ENCODE peak calls at places on chromosomes 2 and 18, in seven cellular contexts. A, H, Y, N, V, I and T are unnamed samples.

GRCh38 chr2:229313591-229313990 is 42.5 kb upstream of the PID1 start:
- DNase-seq in A (no peak), H (no peak), Y (no peak), N (no peak), V (no peak), I (no peak), T (no peak)

GRCh38 chr18:36402765-36403396 is 105.4 kb downstream of the FHOD3 start:
- DNase-seq in A (no peak), H (no peak), Y (peak; percentile 19), N (no peak), V (no peak), I (no peak), T (no peak)

GRCh38 chr2:38723173-38723572 is 28.0 kb downstream of the SRSF7 start:
- DNase-seq in A (no peak), H (no peak), Y (no peak), N (no peak), V (no peak), I (no peak), T (no peak)

GRCh38 chr2:11411768-11412448 is 54.1 kb downstream of the E2F6 start:
- DNase-seq in A (peak; percentile 65), H (no peak), Y (peak; percentile 66), N (no peak), V (peak; percentile 85), I (no peak), T (peak; percentile 32)

GRCh38 chr2:232028631-232029030 is 67.1 kb downstream of the DIS3L2 start:
- DNase-seq in A (no peak), H (no peak), Y (no peak), N (no peak), V (no peak), I (no peak), T (no peak)

GRCh38 chr2:41837610-41838009 is 210.2 kb upstream of the PKDCC start:
- DNase-seq in A (no peak), H (no peak), Y (no peak), N (no peak), V (no peak), I (no peak), T (no peak)

GRCh38 chr2:185738679-185739472 is at the start of gene FSIP2:
- DNase-seq in A (peak; percentile 65), H (no peak), Y (peak; percentile 61), N (peak; percentile 89), V (no peak), I (no peak), T (peak; percentile 92)

GRCh38 chr2:240916571-240917008 is 10.5 kb downstream of the CROCC2 start:
- DNase-seq in A (no peak), H (no peak), Y (no peak), N (no peak), V (peak; percentile 88), I (no peak), T (no peak)

GRCh38 chr2:23350026-23350791 is 34.8 kb upstream of the KLHL29 start:
- DNase-seq in A (no peak), H (no peak), Y (no peak), N (no peak), V (peak; percentile 44), I (no peak), T (no peak)

GRCh38 chr2:209958016-209958415 is 44.4 kb upstream of the RPE start:
- DNase-seq in A (no peak), H (no peak), Y (no peak), N (no peak), V (no peak), I (no peak), T (no peak)

GRCh38 chr2:117359266-117359970 is 455.1 kb upstream of the DDX18 start:
- DNase-seq in A (no peak), H (no peak), Y (no peak), N (no peak), V (no peak), I (no peak), T (no peak)

GRCh38 chr2:45699032-45699658 is 47.7 kb downstream of the PRKCE start:
- DNase-seq in A (no peak), H (no peak), Y (no peak), N (no peak), V (no peak), I (no peak), T (no peak)

GRCh38 chr18:13726972-13727331 is 479 bp downstream of the RNMT start:
- DNase-seq in A (peak; percentile 43), H (no peak), Y (peak; percentile 56), N (no peak), V (no peak), I (no peak), T (no peak)

GRCh38 chr2:168751104-168751768 is 51.2 kb upstream of the NOSTRIN start:
- DNase-seq in A (no peak), H (no peak), Y (no peak), N (no peak), V (no peak), I (no peak), T (no peak)

GRCh38 chr2:142380372-142380771 is 249.6 kb upstream of the LRP1B start:
- DNase-seq in A (no peak), H (no peak), Y (no peak), N (no peak), V (no peak), I (no peak), T (no peak)

DNA sequence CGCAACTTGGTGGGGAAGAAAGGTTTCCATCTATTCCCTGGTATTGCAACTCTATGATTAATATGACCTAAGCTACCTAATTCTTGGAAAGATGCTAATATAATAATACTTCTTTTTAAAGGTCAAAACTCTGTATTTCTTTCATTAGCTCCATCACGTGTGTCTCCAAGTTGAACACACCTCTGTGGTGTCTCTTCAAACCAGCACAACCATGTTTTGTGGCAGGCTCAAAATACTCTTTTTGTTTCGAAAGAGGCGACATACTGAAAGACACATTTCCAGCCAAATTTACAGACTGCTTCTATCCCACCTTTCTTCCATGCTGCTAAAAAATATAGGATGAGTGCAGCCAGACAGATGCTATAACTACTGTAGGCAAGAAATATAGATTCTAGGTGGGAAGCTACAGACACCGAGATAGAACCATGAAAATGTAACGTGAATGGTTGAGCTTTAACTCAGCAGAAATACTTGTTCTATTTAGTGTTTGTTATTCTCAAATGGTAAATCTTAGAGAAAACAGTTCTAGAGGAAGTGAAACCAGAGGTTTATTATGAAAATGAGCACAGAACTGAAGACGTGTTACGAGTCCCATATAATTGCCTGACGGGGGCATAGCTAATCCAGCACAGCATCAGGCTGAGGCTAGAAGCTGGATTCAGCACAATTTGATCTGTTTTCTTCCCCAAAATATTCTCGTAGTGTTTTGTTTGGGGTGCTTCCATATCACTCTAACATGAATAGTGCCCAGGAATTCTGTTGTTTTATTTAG is 991.5 kb upstream of the FANCL start:
- DNase-seq in A (no peak), H (no peak), Y (no peak), N (no peak), V (no peak), I (no peak), T (no peak)
- TF ChIP-seq YY1 in A (no peak), H (no peak), Y (no peak), N (no peak), V (no peak), I (no peak), T (no peak)

GRCh38 chr2:27080603-27080938 is 2.2 kb downstream of the EMILIN1 start:
- DNase-seq in A (no peak), H (no peak), Y (no peak), N (no peak), V (no peak), I (no peak), T (no peak)

GRCh38 chr2:27078267-27079194 is at the start of gene EMILIN1:
- DNase-seq in A (no peak), H (no peak), Y (no peak), N (no peak), V (peak; percentile 97), I (no peak), T (no peak)

GRCh38 chr2:27080140-27080469 is 1.7 kb downstream of the EMILIN1 start:
- DNase-seq in A (no peak), H (no peak), Y (no peak), N (no peak), V (no peak), I (no peak), T (no peak)

GRCh38 chr2:27077231-27077630 is 1.2 kb upstream of the EMILIN1 start:
- DNase-seq in A (no peak), H (no peak), Y (no peak), N (no peak), V (no peak), I (no peak), T (no peak)

GRCh38 chr2:27079233-27080139 is 1.1 kb downstream of the EMILIN1 start:
- DNase-seq in A (no peak), H (no peak), Y (no peak), N (no peak), V (peak; percentile 57), I (no peak), T (no peak)
- H3K4me3 ChIP-seq in A (peak overlapping the region; percentile 65), H (no peak overlapping the region), Y (no peak overlapping the region), N (no peak overlapping the region), V (peak overlapping the region; percentile 93), I (no peak overlapping the region), T (no peak overlapping the region)

GRCh38 chr18:11246883-11247282 is 97.5 kb upstream of the PIEZO2 start:
- DNase-seq in A (no peak), H (no peak), Y (no peak), N (no peak), V (no peak), I (no peak), T (no peak)
- TF ChIP-seq YY1 in A (no peak), H (no peak), Y (no peak), N (no peak), V (no peak), I (no peak), T (no peak)

DNA sequence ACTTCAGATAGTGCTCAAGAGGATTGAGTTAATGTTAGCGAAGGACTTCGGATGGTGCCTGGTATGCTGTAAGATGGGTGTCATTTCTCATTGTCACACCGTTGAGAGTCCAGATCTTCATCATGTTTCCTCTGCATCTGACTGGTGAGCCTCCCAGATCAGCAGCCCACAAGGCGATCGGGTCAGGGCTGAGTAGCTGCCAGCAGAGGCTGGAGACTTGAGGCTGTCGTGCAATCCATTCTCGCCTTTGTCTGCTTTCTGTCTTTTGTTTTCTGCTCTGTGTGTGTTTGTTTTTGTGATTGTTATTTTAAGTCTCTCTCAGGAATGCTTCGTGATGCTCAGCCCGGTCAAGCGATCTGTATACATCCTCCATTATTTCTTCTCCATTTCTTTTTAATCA is 95.8 kb downstream of the TGOLN2 start:
- DNase-seq in A (no peak), H (no peak), Y (no peak), N (peak; percentile 34), V (no peak), I (no peak), T (peak; percentile 57)
- H3K4me3 ChIP-seq in A (no peak overlapping the region), H (no peak overlapping the region), Y (no peak overlapping the region), N (peak overlapping the region; percentile 12), V (no peak overlapping the region), I (no peak overlapping the region), T (no peak overlapping the region)

GRCh38 chr18:23460285-23461273 is 7.5 kb downstream of the RIOK3 start:
- DNase-seq in A (peak; percentile 76), H (no peak), Y (no peak), N (no peak), V (no peak), I (no peak), T (no peak)
- TF ChIP-seq YY1 in A (no peak), H (no peak), Y (no peak), N (no peak), V (no peak), I (no peak), T (no peak)